ENCODE peak calls at places on chromosomes 11 and 22, in seven cellular contexts. One of them, this sample, is unnamed.

GRCh38 chr22:22201185-22201924 is 43.2 kb upstream of the VPREB1 start:
- DNase-seq in colonic mucosa: no peak
- DNase-seq in dorsolateral prefrontal cortex: no peak
- DNase-seq in tibial artery: no peak
- DNase-seq in HT-29: peak
- DNase-seq in GM04504: no peak
- DNase-seq in hypothalamus: no peak
- DNase-seq in this sample: peak

GRCh38 chr11:102900346-102900745 is 25.6 kb upstream of the MMP12 start:
- DNase-seq in colonic mucosa: no peak
- DNase-seq in dorsolateral prefrontal cortex: no peak
- DNase-seq in tibial artery: no peak
- DNase-seq in HT-29: no peak
- DNase-seq in GM04504: no peak
- DNase-seq in hypothalamus: no peak
- DNase-seq in this sample: no peak

GRCh38 chr22:45321827-45322226 is 12.1 kb downstream of the FAM118A start:
- DNase-seq in colonic mucosa: no peak
- DNase-seq in dorsolateral prefrontal cortex: no peak
- DNase-seq in tibial artery: no peak
- DNase-seq in HT-29: no peak
- DNase-seq in GM04504: no peak
- DNase-seq in hypothalamus: no peak
- DNase-seq in this sample: no peak

GRCh38 chr11:70364745-70365535 is 33.4 kb upstream of the CTTN start:
- DNase-seq in colonic mucosa: no peak
- DNase-seq in dorsolateral prefrontal cortex: no peak
- DNase-seq in tibial artery: no peak
- DNase-seq in HT-29: no peak
- DNase-seq in GM04504: no peak
- DNase-seq in hypothalamus: no peak
- DNase-seq in this sample: no peak

GRCh38 chr11:8905528-8906165 is 5.3 kb upstream of the AKIP1 start:
- DNase-seq in colonic mucosa: no peak
- DNase-seq in dorsolateral prefrontal cortex: no peak
- DNase-seq in tibial artery: no peak
- DNase-seq in HT-29: no peak
- DNase-seq in GM04504: peak
- DNase-seq in hypothalamus: no peak
- DNase-seq in this sample: no peak

GRCh38 chr22:35352214-35353111 is 28.4 kb upstream of the HMOX1 start:
- DNase-seq in colonic mucosa: peak
- DNase-seq in dorsolateral prefrontal cortex: peak
- DNase-seq in tibial artery: peak
- DNase-seq in HT-29: peak
- DNase-seq in GM04504: no peak
- DNase-seq in hypothalamus: no peak
- DNase-seq in this sample: peak

GRCh38 chr22:46770151-46770641 is 7.7 kb downstream of the TBC1D22A start:
- DNase-seq in colonic mucosa: no peak
- DNase-seq in dorsolateral prefrontal cortex: no peak
- DNase-seq in tibial artery: no peak
- DNase-seq in HT-29: no peak
- DNase-seq in GM04504: no peak
- DNase-seq in hypothalamus: no peak
- DNase-seq in this sample: no peak

GRCh38 chr11:34640050-34640971 is 19.4 kb downstream of the EHF start:
- DNase-seq in colonic mucosa: peak
- DNase-seq in dorsolateral prefrontal cortex: no peak
- DNase-seq in tibial artery: no peak
- DNase-seq in HT-29: peak
- DNase-seq in GM04504: no peak
- DNase-seq in hypothalamus: no peak
- DNase-seq in this sample: no peak

GRCh38 chr22:46574993-46575914 is 37.8 kb upstream of the CELSR1 start:
- DNase-seq in colonic mucosa: peak
- DNase-seq in dorsolateral prefrontal cortex: no peak
- DNase-seq in tibial artery: no peak
- DNase-seq in HT-29: peak
- DNase-seq in GM04504: no peak
- DNase-seq in hypothalamus: no peak
- DNase-seq in this sample: no peak

GRCh38 chr11:114110948-114111347 is 51.4 kb downstream of the ZBTB16 start:
- DNase-seq in colonic mucosa: no peak
- DNase-seq in dorsolateral prefrontal cortex: no peak
- DNase-seq in tibial artery: no peak
- DNase-seq in HT-29: no peak
- DNase-seq in GM04504: no peak
- DNase-seq in hypothalamus: no peak
- DNase-seq in this sample: no peak

GRCh38 chr11:75502138-75502537 is 23.6 kb downstream of the GDPD5 start:
- DNase-seq in colonic mucosa: no peak
- DNase-seq in dorsolateral prefrontal cortex: no peak
- DNase-seq in tibial artery: no peak
- DNase-seq in HT-29: no peak
- DNase-seq in GM04504: no peak
- DNase-seq in hypothalamus: no peak
- DNase-seq in this sample: no peak